ENCODE peak calls at places on chromosomes 3 and 15, in ten cellular contexts. Y, P, O, L, J, A, N, M, W and G are unnamed samples.

GRCh38 chr3:10320320-10320677 is 613 bp downstream of the SEC13 start:
- DNase-seq in L (no peak), P (no peak), O (no peak), N (no peak), W (no peak), A (no peak), M (no peak), Y (no peak), J (no peak), G (no peak)

GRCh38 chr3:77142636-77143035 is 102.7 kb downstream of the ROBO2 start:
- DNase-seq in Y (no peak), W (no peak), O (no peak), P (no peak), A (no peak), N (no peak), J (no peak), L (no peak), M (no peak), G (no peak)

GRCh38 chr3:149657796-149658443 is at the start of gene WWTR1:
- DNase-seq in N (peak), J (peak), W (peak), P (peak), Y (peak), A (peak), M (peak), L (peak), O (peak), G (no peak)

GRCh38 chr3:4751057-4752051 is 227.9 kb upstream of the BHLHE40 start:
- DNase-seq in N (no peak), W (peak), A (no peak), P (no peak), M (no peak), L (peak), O (peak), J (peak), Y (no peak), G (no peak)

GRCh38 chr3:111859974-111860859 is 1.2 kb downstream of the PHLDB2 start:
- DNase-seq in O (peak), W (peak), M (peak), A (peak), L (peak), Y (peak), N (peak), J (peak), P (peak), G (peak)

GRCh38 chr3:32109256-32109655 is 2.8 kb downstream of the GPD1L start:
- DNase-seq in N (peak), M (no peak), O (peak), A (peak), Y (peak), P (no peak), L (peak), J (peak), W (peak), G (no peak)

GRCh38 chr3:191030983-191031382 is 168.1 kb upstream of the OSTN start:
- DNase-seq in L (no peak), A (no peak), P (no peak), O (no peak), M (no peak), J (no peak), N (no peak), W (no peak), Y (no peak), G (no peak)

GRCh38 chr3:192915306-192915705 is 2.4 kb downstream of the MB21D2 start:
- DNase-seq in P (no peak), O (peak), M (no peak), J (peak), W (no peak), A (no peak), L (peak), Y (peak), N (no peak), G (no peak)

GRCh38 chr3:110526732-110527727 is 544.6 kb upstream of the NECTIN3 start:
- DNase-seq in P (no peak), L (peak), O (peak), Y (no peak), N (no peak), J (peak), M (no peak), A (no peak), W (no peak), G (no peak)

GRCh38 chr15:55226127-55226526 is 29.4 kb upstream of the RSL24D1 start:
- DNase-seq in A (no peak), M (no peak), J (no peak), Y (peak), N (no peak), O (no peak), L (no peak), P (no peak), W (no peak), G (no peak)

GRCh38 chr15:75350601-75351331 is 3.9 kb downstream of the NEIL1 start:
- DNase-seq in M (no peak), P (no peak), J (no peak), A (no peak), W (no peak), Y (no peak), O (no peak), L (no peak), N (no peak), G (no peak)

GRCh38 chr3:168801792-168802191 is 706.1 kb upstream of the GOLIM4 start:
- DNase-seq in Y (no peak), P (no peak), W (no peak), J (peak), O (peak), L (peak), M (no peak), N (no peak), A (no peak), G (no peak)

GRCh38 chr3:31978553-31978952 is 2.5 kb downstream of the OSBPL10 start:
- DNase-seq in Y (no peak), W (no peak), M (no peak), J (no peak), L (no peak), A (no peak), N (no peak), P (no peak), O (no peak), G (peak)

GRCh38 chr15:60004019-60004845 is at the start of gene FOXB1:
- DNase-seq in N (no peak), Y (peak), W (no peak), O (no peak), J (no peak), M (no peak), P (peak), L (no peak), A (no peak), G (no peak)

GRCh38 chr3:42980209-42980608 is 1.1 kb downstream of the GASK1A start:
- DNase-seq in J (no peak), Y (no peak), A (no peak), N (no peak), L (no peak), O (no peak), P (no peak), W (no peak), M (no peak), G (no peak)

GRCh38 chr3:153734777-153735551 is 386.2 kb upstream of the ARHGEF26 start:
- DNase-seq in M (no peak), J (peak), L (no peak), O (no peak), P (no peak), W (no peak), N (no peak), A (no peak), Y (no peak), G (no peak)

GRCh38 chr15:68342351-68342750 is 64.8 kb downstream of the FEM1B start:
- DNase-seq in L (no peak), P (no peak), J (no peak), A (no peak), N (no peak), W (no peak), O (no peak), M (no peak), Y (no peak), G (no peak)

GRCh38 chr3:33541918-33542317 is 101.7 kb upstream of the UBP1 start:
- DNase-seq in Y (no peak), M (no peak), L (peak), O (no peak), W (no peak), J (no peak), N (no peak), A (no peak), P (no peak), G (no peak)

GRCh38 chr3:11832964-11833621 is 13.6 kb downstream of the TAMM41 start:
- DNase-seq in M (no peak), J (no peak), W (no peak), Y (no peak), A (no peak), O (peak), N (no peak), L (no peak), P (no peak), G (no peak)

GRCh38 chr15:84079885-84080777 is 155.4 kb upstream of the GOLGA6L4 start:
- DNase-seq in N (peak), M (peak), Y (peak), L (peak), P (peak), A (peak), W (peak), O (peak), J (peak), G (no peak)

GRCh38 chr3:122892118-122892517 is 97.2 kb downstream of the SLC49A4 start:
- DNase-seq in M (no peak), A (no peak), J (no peak), L (no peak), P (no peak), N (no peak), O (no peak), Y (no peak), W (no peak), G (no peak)

GRCh38 chr3:106913111-106913698 is 464.0 kb upstream of the CCDC54 start:
- DNase-seq in W (no peak), Y (no peak), N (no peak), P (no peak), A (no peak), O (peak), M (peak), J (no peak), L (peak), G (no peak)

GRCh38 chr15:47442366-47442765 is 274.9 kb upstream of the SEMA6D start:
- DNase-seq in L (peak), Y (no peak), M (no peak), A (no peak), N (no peak), P (no peak), W (no peak), J (peak), O (no peak), G (no peak)

GRCh38 chr15:28917791-28918140 is 32.0 kb downstream of the APBA2 start:
- DNase-seq in P (no peak), J (no peak), W (no peak), O (no peak), Y (no peak), N (no peak), L (no peak), M (no peak), A (no peak), G (no peak)

GRCh38 chr15:101067660-101068522 is 148.7 kb downstream of the LRRK1 start:
- DNase-seq in A (peak), W (no peak), M (no peak), P (no peak), J (no peak), O (no peak), Y (no peak), L (peak), N (no peak), G (no peak)

GRCh38 chr3:169505577-169506155 is 157.8 kb downstream of the MECOM start:
- DNase-seq in M (no peak), Y (no peak), W (no peak), P (no peak), N (no peak), J (no peak), L (no peak), O (no peak), A (no peak), G (no peak)

DNA sequence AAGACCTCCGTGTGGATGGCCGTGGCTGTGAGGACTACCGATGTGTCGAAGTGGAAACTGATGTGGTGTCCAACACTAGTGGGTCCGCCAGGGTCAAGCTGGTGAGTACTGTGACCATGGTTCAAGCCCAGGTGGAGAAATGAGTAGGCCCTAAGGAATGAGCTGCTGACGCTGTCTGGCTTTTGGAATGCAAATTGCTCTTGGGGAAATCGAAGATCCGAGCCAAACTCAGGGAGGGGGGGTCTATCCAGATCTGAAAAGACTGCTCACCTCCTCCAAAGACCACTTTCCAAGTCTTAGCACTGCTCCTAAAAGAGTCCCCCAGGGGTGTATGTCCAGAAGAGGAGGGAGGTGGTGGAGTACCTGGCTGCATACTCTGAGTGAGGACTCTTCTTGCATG is 13.1 kb downstream of the EXOSC7 start:
- DNase-seq in M (no peak), O (no peak), J (no peak), A (no peak), N (no peak), Y (no peak), P (no peak), W (no peak), L (no peak), G (no peak)
- TF ChIP-seq CTCF in M (no peak), O (no peak), J (no peak), A (no peak), N (no peak), Y (no peak), P (no peak), W (no peak), L (no peak), G (no peak)

GRCh38 chr3:127184870-127185216 is 8.1 kb upstream of the PRR23E start:
- DNase-seq in M (no peak), L (no peak), P (no peak), A (no peak), N (no peak), O (no peak), W (no peak), J (no peak), Y (no peak), G (no peak)

GRCh38 chr3:127183931-127184869 is 8.7 kb upstream of the PRR23E start:
- DNase-seq in J (no peak), A (no peak), O (no peak), N (no peak), L (no peak), M (no peak), P (no peak), Y (no peak), W (no peak), G (no peak)

GRCh38 chr3:127182848-127183714 is 9.8 kb upstream of the PRR23E start:
- DNase-seq in N (no peak), J (no peak), M (no peak), P (peak), W (no peak), A (no peak), Y (no peak), O (no peak), L (no peak), G (no peak)

GRCh38 chr3:127182446-127182845 is 10.5 kb upstream of the PRR23E start:
- DNase-seq in J (no peak), M (no peak), P (no peak), Y (no peak), O (no peak), N (no peak), W (no peak), A (no peak), L (no peak), G (no peak)

DNA sequence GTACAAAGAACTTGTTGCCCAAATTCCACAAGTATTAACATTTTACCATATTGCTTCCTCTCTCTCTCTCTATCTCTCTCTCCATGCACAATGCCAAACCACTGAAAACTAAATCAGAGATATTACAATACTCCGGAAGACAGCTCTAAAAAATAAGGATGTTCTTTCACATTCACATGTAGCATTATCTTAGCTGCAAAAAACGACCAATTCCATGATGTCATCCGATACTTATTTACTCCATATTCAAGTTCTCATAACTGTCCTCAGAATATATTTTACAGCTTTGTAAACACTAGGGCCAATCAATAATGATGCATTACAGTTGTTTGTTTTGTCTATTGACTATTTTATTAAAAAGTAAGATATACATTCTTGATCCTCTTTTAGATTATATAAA is 7.7 kb upstream of the PRR23E start:
- DNase-seq in W (no peak), Y (no peak), N (no peak), O (no peak), P (no peak), L (no peak), M (no peak), J (no peak), A (no peak), G (no peak)
- TF ChIP-seq CTCF in W (no peak), Y (no peak), N (no peak), O (no peak), P (no peak), L (no peak), M (no peak), J (no peak), A (no peak), G (no peak)

GRCh38 chr3:66756468-66757036 is 241.6 kb upstream of the KBTBD8 start:
- DNase-seq in O (no peak), L (peak), M (no peak), J (no peak), N (no peak), Y (no peak), W (no peak), A (no peak), P (no peak), G (no peak)
- TF ChIP-seq CTCF in O (no peak), L (no peak), M (no peak), J (no peak), N (no peak), Y (no peak), W (no peak), A (no peak), P (peak), G (no peak)

DNA sequence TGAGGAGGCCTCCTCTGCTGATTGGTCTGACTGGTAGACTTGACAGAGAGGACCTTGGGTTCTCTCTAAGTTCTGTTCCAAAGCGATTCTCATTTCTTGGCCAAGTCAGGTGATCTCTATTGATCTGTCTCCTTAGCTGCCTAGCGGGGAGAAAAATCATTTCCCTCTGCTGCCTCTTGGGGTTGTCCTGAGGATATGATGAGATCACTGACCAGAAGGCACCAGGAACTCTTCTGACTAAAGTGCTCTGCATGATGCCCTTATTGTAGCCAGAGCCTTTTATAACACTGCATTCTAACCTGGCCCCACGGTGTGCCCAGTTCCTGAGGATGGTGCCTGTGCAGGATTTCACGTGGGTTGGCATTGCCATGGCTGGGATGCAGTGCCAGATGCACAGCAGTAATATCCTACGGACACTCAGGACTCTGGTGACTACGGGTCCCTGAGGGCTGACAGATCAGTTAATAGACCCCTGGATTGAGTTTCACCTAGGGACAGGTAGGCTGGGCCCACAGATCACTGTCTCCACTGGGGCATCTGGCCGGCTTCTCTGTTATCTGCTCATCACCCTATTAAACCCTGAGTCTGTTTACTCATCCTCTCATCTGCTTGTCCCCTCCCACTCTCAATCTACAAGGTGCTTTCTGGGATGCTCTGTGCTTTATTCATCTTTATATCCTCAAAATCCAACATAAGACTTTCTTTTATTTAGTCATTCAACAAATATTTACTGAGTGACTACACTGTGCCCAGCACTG is 3.9 kb upstream of the HEG1 start:
- DNase-seq in P (no peak), Y (no peak), M (no peak), N (no peak), L (peak), W (no peak), O (peak), A (no peak), J (no peak), G (peak)
- TF ChIP-seq CTCF in P (no peak), Y (peak), M (peak), N (no peak), L (no peak), W (no peak), O (peak), A (no peak), J (no peak), G (no peak)

DNA sequence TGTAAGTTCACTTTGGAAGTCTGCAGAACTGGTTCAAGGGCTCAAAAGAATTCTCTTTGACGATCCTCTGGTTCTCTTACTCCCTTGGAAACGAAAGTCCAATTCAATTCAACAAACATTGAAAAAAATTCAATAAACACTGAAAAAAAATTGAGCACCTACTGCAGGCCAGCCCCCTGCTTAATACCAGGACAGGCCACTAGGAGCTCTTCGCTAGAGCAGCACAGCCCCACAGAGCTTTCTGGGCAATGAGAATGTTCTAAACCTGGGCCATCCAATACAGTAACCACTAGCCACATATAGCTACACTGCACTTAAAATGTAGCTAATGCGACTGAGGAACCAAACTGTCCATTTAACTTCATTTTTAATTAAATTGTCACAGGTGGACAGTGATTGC is 50.4 kb upstream of the DCLK3 start:
- DNase-seq in J (no peak), N (no peak), P (no peak), A (no peak), L (no peak), W (no peak), O (peak), M (no peak), Y (no peak), G (no peak)
- TF ChIP-seq CTCF in J (no peak), N (no peak), P (peak), A (no peak), L (peak), W (no peak), O (peak), M (peak), Y (peak), G (no peak)

GRCh38 chr3:119494597-119494996 is 3.8 kb upstream of the TIMMDC1 start:
- DNase-seq in A (no peak), L (no peak), P (no peak), N (no peak), Y (no peak), W (no peak), M (no peak), O (no peak), J (no peak), G (no peak)
- TF ChIP-seq CTCF in A (no peak), L (no peak), P (peak), N (no peak), Y (peak), W (no peak), M (peak), O (no peak), J (peak), G (no peak)

GRCh38 chr3:40432793-40433192 is 24.3 kb upstream of the RPL14 start:
- DNase-seq in O (peak), L (no peak), A (no peak), Y (no peak), M (no peak), W (no peak), J (no peak), P (no peak), N (no peak), G (no peak)
- TF ChIP-seq CTCF in O (no peak), L (no peak), A (no peak), Y (no peak), M (no peak), W (peak), J (no peak), P (no peak), N (no peak), G (no peak)

GRCh38 chr3:171347017-171347979 is 112.9 kb downstream of the TNIK start:
- DNase-seq in M (no peak), P (no peak), J (peak), W (no peak), A (no peak), N (no peak), O (peak), L (peak), Y (peak), G (no peak)

GRCh38 chr3:171348121-171348520 is 112.1 kb downstream of the TNIK start:
- DNase-seq in M (no peak), P (no peak), A (no peak), O (peak), W (no peak), Y (no peak), L (no peak), N (no peak), J (no peak), G (no peak)

GRCh38 chr3:171350364-171350763 is 109.8 kb downstream of the TNIK start:
- DNase-seq in M (no peak), N (no peak), A (no peak), W (no peak), Y (no peak), L (no peak), J (no peak), P (no peak), O (no peak), G (no peak)

GRCh38 chr3:171351676-171352075 is 108.5 kb downstream of the TNIK start:
- DNase-seq in M (no peak), W (no peak), A (no peak), L (peak), P (no peak), J (peak), O (peak), N (no peak), Y (no peak), G (no peak)

DNA sequence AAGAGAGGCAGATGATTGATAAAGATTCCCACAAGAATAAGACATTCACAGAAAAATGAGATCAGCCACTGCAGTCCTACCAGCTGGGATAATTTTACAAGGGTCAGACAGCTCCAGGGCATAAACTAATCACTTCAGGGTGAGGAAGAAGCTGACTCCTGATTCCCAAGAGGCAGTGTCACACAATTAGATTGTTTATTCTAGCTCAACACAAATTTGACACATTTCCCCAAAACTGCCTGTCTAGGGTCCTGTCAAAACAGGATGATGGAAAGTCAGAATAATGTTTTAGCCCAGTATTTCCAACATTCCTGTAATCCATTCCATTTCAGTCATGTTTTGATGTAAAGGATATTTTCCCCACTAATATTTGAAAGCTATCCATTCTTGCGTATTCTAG is 110.8 kb downstream of the TNIK start:
- DNase-seq in W (no peak), L (peak), A (no peak), N (no peak), P (no peak), M (peak), O (no peak), J (no peak), Y (no peak), G (no peak)
- TF ChIP-seq CTCF in W (no peak), L (no peak), A (no peak), N (no peak), P (no peak), M (no peak), O (no peak), J (no peak), Y (no peak), G (no peak)